ENCODE peak calls at places on chromosome 21, in five cellular contexts. A, K, P, Q and M are unnamed samples. For H3K36me3, the result is how much of the 10 kb centered on the place peaks cover.

GRCh38 chr21:38243732-38244406 is 12.9 kb upstream of the KCNJ15 start:
- DNase-seq in Q (no peak), A (no peak), P (no peak), K (no peak), M (no peak)

GRCh38 chr21:17388226-17388625 is 124.6 kb upstream of the CXADR start:
- DNase-seq in A (no peak), K (no peak), P (no peak), Q (peak), M (no peak)

GRCh38 chr21:40117236-40117635 is 250.0 kb downstream of the PCP4 start:
- DNase-seq in A (no peak), P (no peak), K (no peak), Q (no peak), M (no peak)

GRCh38 chr21:26952274-26953066 is 14.4 kb downstream of the ADAMTS5 start:
- DNase-seq in A (no peak), Q (no peak), K (no peak), P (peak), M (peak)

GRCh38 chr21:26554365-26554764 is 18.7 kb downstream of the CYYR1 start:
- DNase-seq in P (no peak), Q (no peak), K (no peak), A (no peak), M (no peak)

GRCh38 chr21:25999935-26000582 is 170.5 kb downstream of the APP start:
- DNase-seq in A (no peak), K (no peak), P (no peak), Q (no peak), M (no peak)

GRCh38 chr21:27112186-27112585 is 145.3 kb upstream of the ADAMTS5 start:
- DNase-seq in A (no peak), P (peak), Q (no peak), K (no peak), M (no peak)

GRCh38 chr21:35257413-35257812 is 208.3 kb upstream of the RUNX1 start:
- DNase-seq in P (peak), K (peak), A (peak), Q (peak), M (no peak)

GRCh38 chr21:39073063-39073462 is 110.2 kb downstream of the PSMG1 start:
- DNase-seq in K (no peak), Q (peak), P (no peak), A (no peak), M (no peak)

GRCh38 chr21:22791986-22792560 is 1793.9 kb downstream of the NCAM2 start:
- DNase-seq in Q (no peak), A (no peak), P (peak), K (peak), M (no peak)

GRCh38 chr21:38326899-38327298 is 70.1 kb downstream of the KCNJ15 start:
- DNase-seq in A (no peak), P (no peak), K (no peak), Q (no peak), M (no peak)

GRCh38 chr21:38922474-38922873 is 116.7 kb downstream of the ETS2 start:
- DNase-seq in P (no peak), K (no peak), Q (no peak), A (no peak), M (no peak)

GRCh38 chr21:17444828-17445227 is 68.0 kb upstream of the CXADR start:
- DNase-seq in A (no peak), K (no peak), P (no peak), Q (no peak), M (no peak)

GRCh38 chr21:14977814-14978213 is 87.0 kb downstream of the NRIP1 start:
- DNase-seq in K (no peak), P (no peak), A (no peak), Q (no peak), M (no peak)

GRCh38 chr21:28193189-28193588 is 799.5 kb downstream of the LTN1 start:
- DNase-seq in A (no peak), K (no peak), P (no peak), Q (no peak), M (no peak)

DNA sequence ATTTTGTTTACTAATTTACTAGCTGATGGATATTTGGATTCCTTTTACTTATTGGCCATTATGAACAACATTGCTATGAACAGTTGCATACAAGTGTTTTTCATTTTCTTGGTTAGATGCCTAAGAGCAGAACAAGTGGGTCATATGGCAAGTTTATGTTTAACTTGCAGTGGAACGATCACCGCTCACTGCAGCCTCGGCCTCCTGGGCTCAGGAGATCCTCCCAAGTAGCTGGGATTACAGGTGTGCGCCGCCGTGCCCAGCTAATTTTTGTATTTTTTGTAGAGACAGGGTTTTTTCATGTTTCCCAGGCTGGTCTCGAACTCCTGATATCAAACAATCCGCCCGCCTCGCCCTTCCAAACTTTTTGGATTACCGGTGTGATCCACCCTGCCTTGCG is 820.5 kb upstream of the TMPRSS15 start:
- DNase-seq in K (no peak), A (no peak), Q (no peak), P (no peak), M (no peak)
- H3K36me3 ChIP-seq in K (under half), A (under half), Q (under half), P (under half), M (under half)

GRCh38 chr21:46115441-46116188 is 17.7 kb downstream of the COL6A2 start:
- DNase-seq in P (no peak), Q (peak), A (peak), K (no peak), M (no peak)

GRCh38 chr21:46114963-46115362 is 17.1 kb downstream of the COL6A2 start:
- DNase-seq in P (no peak), A (peak), Q (peak), K (no peak), M (no peak)

GRCh38 chr21:46112731-46113215 is 14.9 kb downstream of the COL6A2 start:
- DNase-seq in Q (peak), P (no peak), A (peak), K (no peak), M (no peak)

GRCh38 chr21:46111857-46112730 is 14.2 kb downstream of the COL6A2 start:
- DNase-seq in K (no peak), Q (peak), A (peak), P (no peak), M (no peak)

DNA sequence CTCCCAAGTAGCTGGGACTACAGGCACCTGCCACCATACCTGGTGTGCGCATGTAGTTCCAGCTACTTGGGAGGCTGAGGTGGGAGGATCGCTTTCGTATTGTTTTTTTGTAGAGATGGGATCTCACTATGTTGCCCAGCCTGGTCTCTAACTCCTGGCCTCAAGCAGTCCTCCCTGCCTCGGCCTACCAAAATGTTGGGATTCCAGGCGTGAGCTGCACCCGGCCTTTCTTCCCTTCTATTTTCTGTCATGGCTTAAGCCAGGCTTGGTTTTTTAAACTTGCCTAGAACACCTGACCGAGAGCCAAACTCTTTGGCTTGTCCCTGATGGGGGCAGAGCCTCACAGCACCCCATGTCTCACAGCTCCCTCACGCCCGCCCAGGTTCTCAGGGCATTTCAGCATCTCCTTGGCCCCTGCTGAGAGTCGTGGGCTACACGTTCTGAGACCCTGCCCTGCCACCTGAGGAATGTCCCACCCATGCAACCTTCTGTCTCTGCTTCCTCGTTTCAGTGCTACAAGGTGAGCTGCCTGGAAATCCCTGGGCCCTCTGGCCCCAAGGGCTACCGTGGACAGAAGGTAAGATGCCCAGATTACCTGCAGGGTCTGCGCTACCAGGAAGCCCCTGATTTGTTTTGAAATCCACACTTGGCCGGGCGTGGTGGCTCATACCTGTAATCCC is 15.7 kb downstream of the COL6A2 start:
- DNase-seq in A (peak), K (no peak), P (no peak), Q (peak), M (no peak)
- H3K36me3 ChIP-seq in A (half or more), K (half or more), P (half or more), Q (under half), M (half or more)

GRCh38 chr21:41444703-41445464 is 18.8 kb downstream of the MX1 start:
- DNase-seq in Q (no peak), P (no peak), A (no peak), K (no peak), M (no peak)

GRCh38 chr21:41443562-41443961 is 17.5 kb downstream of the MX1 start:
- DNase-seq in K (no peak), Q (no peak), A (no peak), P (no peak), M (no peak)

GRCh38 chr21:41445465-41445862 is 19.4 kb downstream of the MX1 start:
- DNase-seq in K (no peak), P (no peak), A (no peak), Q (no peak), M (no peak)

GRCh38 chr21:41447356-41447755 is 21.3 kb downstream of the MX1 start:
- DNase-seq in P (no peak), A (no peak), K (no peak), Q (no peak), M (no peak)

GRCh38 chr21:41446571-41446970 is 20.5 kb downstream of the MX1 start:
- DNase-seq in Q (no peak), A (no peak), K (no peak), P (no peak), M (peak)
- H3K36me3 ChIP-seq in Q (under half), A (half or more), K (half or more), P (under half), M (under half)

GRCh38 chr21:42906222-42906621 is 13.1 kb downstream of the NDUFV3 start:
- DNase-seq in K (no peak), A (no peak), P (no peak), Q (no peak), M (no peak)

GRCh38 chr21:42903817-42904216 is 10.7 kb downstream of the NDUFV3 start:
- DNase-seq in A (no peak), P (no peak), K (no peak), Q (no peak), M (no peak)

DNA sequence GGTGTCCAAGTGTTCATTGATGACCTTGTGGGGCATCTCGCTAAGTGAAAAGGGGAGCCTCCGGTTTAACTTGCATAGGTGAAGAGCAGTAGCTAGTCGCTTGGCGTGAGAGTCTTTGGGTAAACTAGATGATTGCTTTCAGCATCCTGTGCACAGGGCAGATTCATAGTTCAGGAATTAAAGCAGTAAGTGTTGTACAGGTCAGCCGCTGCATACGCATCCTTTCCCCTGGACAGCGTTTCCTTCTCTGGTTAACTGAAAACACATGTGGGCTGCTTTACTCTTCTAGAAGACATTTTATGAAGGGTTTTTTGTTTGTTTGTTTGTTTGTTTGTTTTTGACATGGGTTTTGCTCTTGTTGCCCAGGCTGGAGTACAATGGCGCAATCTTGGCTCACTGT is 12.1 kb downstream of the NDUFV3 start:
- DNase-seq in P (peak), A (no peak), K (no peak), Q (no peak), M (no peak)
- H3K36me3 ChIP-seq in P (under half), A (half or more), K (half or more), Q (under half), M (under half)

GRCh38 chr21:43733529-43734071 is 14.7 kb downstream of the PDXK start:
- DNase-seq in Q (peak), A (peak), P (peak), K (peak), M (peak)
- H3K36me3 ChIP-seq in Q (under half), A (under half), P (under half), K (under half), M (under half)

GRCh38 chr21:44858791-44859190 is 14.7 kb downstream of the PTTG1IP start:
- DNase-seq in K (no peak), Q (peak), P (no peak), A (no peak), M (no peak)
- H3K36me3 ChIP-seq in K (half or more), Q (under half), P (half or more), A (half or more), M (under half)

GRCh38 chr21:34128674-34129038 is 55.3 kb downstream of the MRPS6 start:
- DNase-seq in Q (no peak), P (no peak), A (no peak), K (no peak), M (no peak)
- H3K36me3 ChIP-seq in Q (under half), P (under half), A (under half), K (under half), M (under half)

DNA sequence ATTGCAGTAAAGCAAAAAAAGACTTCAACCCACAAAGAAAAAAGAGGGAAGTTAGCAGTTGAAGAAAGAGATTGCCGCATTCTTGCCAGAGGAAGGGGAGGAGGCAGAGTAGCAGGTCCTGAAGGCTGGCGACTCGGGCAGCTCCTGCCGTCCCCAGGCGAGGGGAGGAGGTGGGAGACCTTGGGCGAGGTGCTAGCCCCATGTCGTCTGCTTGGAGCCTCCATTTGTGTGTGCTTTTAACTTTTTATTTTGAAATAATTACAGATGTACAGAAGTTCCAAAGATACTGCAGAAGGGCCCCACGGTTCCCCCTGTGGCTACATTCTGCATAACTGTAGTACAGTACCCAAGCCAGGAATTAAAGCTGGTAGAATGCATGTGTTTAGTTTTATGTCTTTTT is 6.8 kb downstream of the TRPM2 start:
- DNase-seq in K (no peak), Q (peak), P (no peak), A (no peak), M (no peak)
- H3K36me3 ChIP-seq in K (under half), Q (under half), P (under half), A (under half), M (under half)